ENCODE peak calls at places on chromosomes 6 and 20, in eight cellular contexts. B is right cardiac atrium; H is stimulated activated CD4-positive, alpha-beta T cell treated with anti-CD3 and anti-CD28 coated beads, Interleukin-2, amount 100 ng/mL, for 48 hours; A is CD4-positive, alpha-beta T cell; N is NCI-H82; E is activated CD4-positive, alpha-beta T cell treated with anti-CD3 and anti-CD28 coated beads, Interleukin-2, amount 10 ng/mL, durations not matched to agents 7 days and 5 days; L is HCT116; J is T-helper 2 cell. G is an unnamed sample.
A peak's percentile ranks its signal among the peaks of the same experiment; 100 is the strongest.

GRCh38 chr6:117451607-117452164 is 25.9 kb upstream of the ROS1 start:
- DNase-seq in E (no peak), B (no peak), N (peak; percentile 7), H (no peak), J (no peak), A (no peak), L (no peak), G (no peak)

GRCh38 chr20:60024801-60025200 is 66.6 kb downstream of the CDH26 start:
- DNase-seq in A (no peak), E (no peak), L (no peak), B (no peak), N (no peak), H (no peak), J (no peak), G (no peak)

GRCh38 chr20:23143098-23143497 is 57.0 kb upstream of the CD93 start:
- DNase-seq in E (peak; percentile 41), N (no peak), L (peak; percentile 47), J (peak; percentile 75), H (no peak), B (peak; percentile 72), A (no peak), G (no peak)

GRCh38 chr6:109644131-109644530 is 46.9 kb downstream of the AK9 start:
- DNase-seq in B (no peak), A (no peak), E (no peak), N (no peak), H (no peak), L (no peak), J (no peak), G (no peak)

GRCh38 chr6:144152334-144152900 is 2.1 kb downstream of the STX11 start:
- DNase-seq in H (no peak), A (no peak), B (no peak), J (no peak), N (no peak), E (no peak), L (no peak), G (no peak)

GRCh38 chr6:38676974-38677544 is 25.9 kb downstream of the GLO1 start:
- DNase-seq in J (no peak), L (no peak), N (no peak), A (no peak), B (no peak), H (no peak), E (no peak), G (no peak)

GRCh38 chr20:63286781-63287696 is 5.9 kb upstream of the COL20A1 start:
- DNase-seq in L (no peak), B (peak; percentile 44), N (no peak), A (no peak), J (no peak), E (no peak), H (no peak), G (no peak)

GRCh38 chr20:61449916-61450315 is 197.9 kb downstream of the CDH4 start:
- DNase-seq in A (no peak), B (no peak), J (no peak), E (no peak), N (no peak), L (no peak), H (no peak), G (no peak)

GRCh38 chr20:7031222-7031621 is 263.7 kb downstream of the BMP2 start:
- DNase-seq in N (no peak), B (no peak), A (no peak), E (no peak), J (no peak), L (no peak), H (no peak), G (no peak)

GRCh38 chr6:152094992-152095592 is 287.6 kb downstream of the ESR1 start:
- DNase-seq in N (no peak), E (no peak), J (peak; percentile 22), A (no peak), H (no peak), L (peak; percentile 89), B (peak; percentile 80), G (no peak)

GRCh38 chr6:123562677-123563076 is 74.1 kb downstream of the TRDN start:
- DNase-seq in A (no peak), N (no peak), H (no peak), L (no peak), J (no peak), B (no peak), E (no peak), G (no peak)

GRCh38 chr6:37170273-37171140 is 555 bp downstream of the PIM1 start:
- DNase-seq in E (peak; percentile 46), J (peak; percentile 67), L (no peak), A (peak; percentile 28), H (peak; percentile 31), N (peak; percentile 84), B (peak; percentile 82), G (no peak)

GRCh38 chr6:147441751-147442150 is 66.7 kb upstream of the SAMD5 start:
- DNase-seq in E (no peak), J (no peak), A (no peak), H (no peak), B (no peak), N (peak; percentile 69), L (no peak), G (no peak)

GRCh38 chr20:22352019-22352418 is 232.4 kb downstream of the FOXA2 start:
- DNase-seq in B (no peak), N (no peak), H (no peak), L (no peak), A (no peak), J (no peak), E (no peak), G (no peak)

GRCh38 chr6:82419088-82419720 is 55.6 kb downstream of the TPBG start:
- DNase-seq in A (no peak), J (no peak), L (no peak), B (no peak), H (no peak), E (no peak), N (no peak), G (peak; percentile 64)

GRCh38 chr6:43856005-43856765 is 86.2 kb downstream of the VEGFA start:
- DNase-seq in H (no peak), N (peak; percentile 61), J (no peak), A (no peak), L (peak; percentile 21), E (no peak), B (no peak), G (no peak)

GRCh38 chr6:149293244-149293643 is 24.3 kb upstream of the TAB2 start:
- DNase-seq in A (no peak), E (no peak), N (no peak), B (no peak), H (no peak), J (no peak), L (no peak), G (no peak)

G was measured in GM12878.